ENCODE peak calls at places on chromosome 6, in six cellular contexts. One of them, this sample, is unnamed.

GRCh38 chr6:11919771-11920440 is 92.2 kb upstream of the HIVEP1 start:
- DNase-seq in H1: no peak
- DNase-seq in K562: peak
- DNase-seq in GM12878: no peak
- DNase-seq in GM12891: no peak
- DNase-seq in HepG2: no peak
- DNase-seq in this sample: no peak

GRCh38 chr6:104402572-104402971 is 457.1 kb downstream of the HACE1 start:
- DNase-seq in H1: no peak
- DNase-seq in K562: no peak
- DNase-seq in GM12878: no peak
- DNase-seq in GM12891: no peak
- DNase-seq in HepG2: no peak
- DNase-seq in this sample: no peak

GRCh38 chr6:159919011-159919511 is 28.3 kb downstream of the MAS1 start:
- DNase-seq in H1: no peak
- DNase-seq in K562: no peak
- DNase-seq in GM12878: no peak
- DNase-seq in GM12891: no peak
- DNase-seq in HepG2: no peak
- DNase-seq in this sample: no peak

GRCh38 chr6:147941143-147941542 is 401.5 kb upstream of the SASH1 start:
- DNase-seq in H1: no peak
- DNase-seq in K562: no peak
- DNase-seq in GM12878: no peak
- DNase-seq in GM12891: no peak
- DNase-seq in HepG2: no peak
- DNase-seq in this sample: no peak

GRCh38 chr6:20877008-20877937 is 343.0 kb downstream of the CDKAL1 start:
- DNase-seq in H1: no peak
- DNase-seq in K562: peak
- DNase-seq in GM12878: peak
- DNase-seq in GM12891: peak
- DNase-seq in HepG2: peak
- DNase-seq in this sample: peak

GRCh38 chr6:21350917-21351316 is 242.6 kb upstream of the SOX4 start:
- DNase-seq in H1: no peak
- DNase-seq in K562: no peak
- DNase-seq in GM12878: no peak
- DNase-seq in GM12891: no peak
- DNase-seq in HepG2: no peak
- DNase-seq in this sample: no peak

GRCh38 chr6:38264605-38265004 is 375.1 kb downstream of the BTBD9 start:
- DNase-seq in H1: no peak
- DNase-seq in K562: peak
- DNase-seq in GM12878: no peak
- DNase-seq in GM12891: no peak
- DNase-seq in HepG2: peak
- DNase-seq in this sample: no peak

GRCh38 chr6:129663531-129663930 is 46.4 kb downstream of the ARHGAP18 start:
- DNase-seq in H1: no peak
- DNase-seq in K562: no peak
- DNase-seq in GM12878: no peak
- DNase-seq in GM12891: no peak
- DNase-seq in HepG2: no peak
- DNase-seq in this sample: no peak

GRCh38 chr6:149806127-149806526 is 56.6 kb downstream of the PCMT1 start:
- DNase-seq in H1: no peak
- DNase-seq in K562: peak
- DNase-seq in GM12878: no peak
- DNase-seq in GM12891: no peak
- DNase-seq in HepG2: no peak
- DNase-seq in this sample: no peak

GRCh38 chr6:25991785-25992412 is 29.3 kb downstream of the TRIM38 start:
- DNase-seq in H1: peak
- DNase-seq in K562: peak
- DNase-seq in GM12878: peak
- DNase-seq in GM12891: peak
- DNase-seq in HepG2: peak
- DNase-seq in this sample: peak

GRCh38 chr6:4225207-4225872 is 90.0 kb upstream of the ECI2 start:
- DNase-seq in H1: no peak
- DNase-seq in K562: peak
- DNase-seq in GM12878: no peak
- DNase-seq in GM12891: no peak
- DNase-seq in HepG2: peak
- DNase-seq in this sample: no peak

GRCh38 chr6:27126815-27127537 is 120.5 kb upstream of the PRSS16 start:
- DNase-seq in H1: peak
- DNase-seq in K562: peak
- DNase-seq in GM12878: peak
- DNase-seq in GM12891: no peak
- DNase-seq in HepG2: peak
- DNase-seq in this sample: no peak

GRCh38 chr6:80643881-80644280 is 537.4 kb downstream of the BCKDHB start:
- DNase-seq in H1: no peak
- DNase-seq in K562: no peak
- DNase-seq in GM12878: no peak
- DNase-seq in GM12891: no peak
- DNase-seq in HepG2: no peak
- DNase-seq in this sample: no peak

GRCh38 chr6:117444600-117444999 is 18.9 kb upstream of the ROS1 start:
- DNase-seq in H1: no peak
- DNase-seq in K562: no peak
- DNase-seq in GM12878: no peak
- DNase-seq in GM12891: no peak
- DNase-seq in HepG2: no peak
- DNase-seq in this sample: no peak

GRCh38 chr6:44956426-44956825 is 371.7 kb upstream of the RUNX2 start:
- DNase-seq in H1: no peak
- DNase-seq in K562: no peak
- DNase-seq in GM12878: no peak
- DNase-seq in GM12891: no peak
- DNase-seq in HepG2: no peak
- DNase-seq in this sample: no peak

GRCh38 chr6:24982231-24982630 is 46.5 kb upstream of the RIPOR2 start:
- DNase-seq in H1: no peak
- DNase-seq in K562: no peak
- DNase-seq in GM12878: no peak
- DNase-seq in GM12891: no peak
- DNase-seq in HepG2: no peak
- DNase-seq in this sample: no peak

GRCh38 chr6:16669227-16669626 is 92.0 kb downstream of the ATXN1 start:
- DNase-seq in H1: no peak
- DNase-seq in K562: no peak
- DNase-seq in GM12878: no peak
- DNase-seq in GM12891: no peak
- DNase-seq in HepG2: peak
- DNase-seq in this sample: no peak

GRCh38 chr6:144768676-144769599 is 483.8 kb downstream of the UTRN start:
- DNase-seq in H1: no peak
- DNase-seq in K562: no peak
- DNase-seq in GM12878: no peak
- DNase-seq in GM12891: no peak
- DNase-seq in HepG2: no peak
- DNase-seq in this sample: no peak

GRCh38 chr6:43223175-43223574 is 6.1 kb downstream of the DNPH1 start:
- DNase-seq in H1: no peak
- DNase-seq in K562: no peak
- DNase-seq in GM12878: no peak
- DNase-seq in GM12891: no peak
- DNase-seq in HepG2: no peak
- DNase-seq in this sample: no peak

GRCh38 chr6:131792091-131792496 is 15.7 kb upstream of the ENPP1 start:
- DNase-seq in H1: no peak
- DNase-seq in K562: no peak
- DNase-seq in GM12878: no peak
- DNase-seq in GM12891: no peak
- DNase-seq in HepG2: peak
- DNase-seq in this sample: no peak

GRCh38 chr6:128406453-128406852 is 113.9 kb downstream of the PTPRK start:
- DNase-seq in H1: no peak
- DNase-seq in K562: no peak
- DNase-seq in GM12878: no peak
- DNase-seq in GM12891: no peak
- DNase-seq in HepG2: peak
- DNase-seq in this sample: no peak

GRCh38 chr6:2858678-2859324 is 17.1 kb upstream of the SERPINB1 start:
- DNase-seq in H1: no peak
- DNase-seq in K562: peak
- DNase-seq in GM12878: no peak
- DNase-seq in GM12891: no peak
- DNase-seq in HepG2: no peak
- DNase-seq in this sample: no peak

GRCh38 chr6:143205983-143206382 is 145.3 kb downstream of the AIG1 start:
- DNase-seq in H1: no peak
- DNase-seq in K562: no peak
- DNase-seq in GM12878: no peak
- DNase-seq in GM12891: no peak
- DNase-seq in HepG2: no peak
- DNase-seq in this sample: no peak

GRCh38 chr6:24273471-24273870 is 84.4 kb downstream of the DCDC2 start:
- DNase-seq in H1: no peak
- DNase-seq in K562: no peak
- DNase-seq in GM12878: no peak
- DNase-seq in GM12891: no peak
- DNase-seq in HepG2: no peak
- DNase-seq in this sample: no peak

GRCh38 chr6:70421509-70421908 is 8.2 kb downstream of the FAM135A start:
- DNase-seq in H1: no peak
- DNase-seq in K562: no peak
- DNase-seq in GM12878: no peak
- DNase-seq in GM12891: no peak
- DNase-seq in HepG2: no peak
- DNase-seq in this sample: no peak

GRCh38 chr6:127102299-127102698 is 16.2 kb upstream of the RSPO3 start:
- DNase-seq in H1: no peak
- DNase-seq in K562: no peak
- DNase-seq in GM12878: no peak
- DNase-seq in GM12891: no peak
- DNase-seq in HepG2: no peak
- DNase-seq in this sample: no peak

GRCh38 chr6:148432405-148433195 is 90.0 kb downstream of the SASH1 start:
- DNase-seq in H1: no peak
- DNase-seq in K562: no peak
- DNase-seq in GM12878: no peak
- DNase-seq in GM12891: no peak
- DNase-seq in HepG2: no peak
- DNase-seq in this sample: no peak

GRCh38 chr6:112203577-112204349 is 50.6 kb downstream of the LAMA4 start:
- DNase-seq in H1: no peak
- DNase-seq in K562: no peak
- DNase-seq in GM12878: no peak
- DNase-seq in GM12891: no peak
- DNase-seq in HepG2: peak
- DNase-seq in this sample: no peak
- TF ChIP-seq POLR2AphosphoS5 in H1: no peak
- TF ChIP-seq POLR2AphosphoS5 in K562: no peak
- TF ChIP-seq POLR2AphosphoS5 in GM12878: no peak
- TF ChIP-seq POLR2AphosphoS5 in GM12891: no peak
- TF ChIP-seq POLR2AphosphoS5 in HepG2: no peak
- TF ChIP-seq POLR2AphosphoS5 in this sample: no peak

GRCh38 chr6:136108591-136108990 is 141.5 kb downstream of the MTFR2 start:
- DNase-seq in H1: no peak
- DNase-seq in K562: no peak
- DNase-seq in GM12878: no peak
- DNase-seq in GM12891: no peak
- DNase-seq in HepG2: no peak
- DNase-seq in this sample: no peak

GRCh38 chr6:136103763-136104311 is 146.3 kb downstream of the MTFR2 start:
- DNase-seq in H1: peak
- DNase-seq in K562: no peak
- DNase-seq in GM12878: no peak
- DNase-seq in GM12891: no peak
- DNase-seq in HepG2: peak
- DNase-seq in this sample: no peak

GRCh38 chr6:136104556-136104955 is 145.6 kb downstream of the MTFR2 start:
- DNase-seq in H1: no peak
- DNase-seq in K562: no peak
- DNase-seq in GM12878: no peak
- DNase-seq in GM12891: no peak
- DNase-seq in HepG2: no peak
- DNase-seq in this sample: no peak

DNA sequence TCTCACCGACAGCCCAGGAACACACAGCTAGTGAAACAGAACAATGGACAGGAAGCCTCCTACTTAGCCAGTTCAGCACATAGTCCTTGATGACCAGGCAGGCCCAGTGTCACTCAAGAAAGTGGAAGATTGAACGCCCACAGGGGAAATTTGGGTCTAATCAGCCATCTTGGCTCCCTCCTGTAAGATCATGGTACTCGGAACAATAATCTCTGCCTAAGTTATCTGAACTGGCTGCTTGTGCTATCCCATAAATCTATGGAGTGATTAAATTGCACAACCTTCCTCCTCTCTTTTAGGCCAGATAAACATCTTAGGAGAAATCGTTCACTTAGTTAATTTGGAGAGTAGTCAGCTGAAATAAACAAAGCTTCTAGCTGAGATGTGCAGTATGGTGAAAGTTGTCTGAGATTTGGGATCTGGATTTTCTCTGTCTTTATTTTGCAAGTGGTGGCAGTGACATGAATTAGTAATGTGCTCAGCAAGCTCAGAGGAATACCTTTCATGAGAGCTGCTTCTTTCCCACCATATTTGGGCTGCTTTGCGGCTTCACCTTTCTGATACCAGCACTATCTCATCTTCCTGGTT is 146.9 kb downstream of the MTFR2 start:
- DNase-seq in H1: no peak
- DNase-seq in K562: no peak
- DNase-seq in GM12878: no peak
- DNase-seq in GM12891: no peak
- DNase-seq in HepG2: no peak
- DNase-seq in this sample: no peak
- TF ChIP-seq TAF1 in H1: no peak
- TF ChIP-seq TAF1 in K562: no peak
- TF ChIP-seq TAF1 in GM12878: no peak
- TF ChIP-seq TAF1 in GM12891: no peak
- TF ChIP-seq TAF1 in HepG2: no peak
- TF ChIP-seq TAF1 in this sample: no peak

GRCh38 chr6:109381747-109382575 is at the start of gene CD164:
- DNase-seq in H1: no peak
- DNase-seq in K562: peak
- DNase-seq in GM12878: peak
- DNase-seq in GM12891: peak
- DNase-seq in HepG2: peak
- DNase-seq in this sample: peak
- TF ChIP-seq POLR2A in H1: peak
- TF ChIP-seq POLR2A in K562: peak
- TF ChIP-seq POLR2A in GM12878: peak
- TF ChIP-seq POLR2A in GM12891: peak
- TF ChIP-seq POLR2A in HepG2: peak
- TF ChIP-seq POLR2A in this sample: peak

DNA sequence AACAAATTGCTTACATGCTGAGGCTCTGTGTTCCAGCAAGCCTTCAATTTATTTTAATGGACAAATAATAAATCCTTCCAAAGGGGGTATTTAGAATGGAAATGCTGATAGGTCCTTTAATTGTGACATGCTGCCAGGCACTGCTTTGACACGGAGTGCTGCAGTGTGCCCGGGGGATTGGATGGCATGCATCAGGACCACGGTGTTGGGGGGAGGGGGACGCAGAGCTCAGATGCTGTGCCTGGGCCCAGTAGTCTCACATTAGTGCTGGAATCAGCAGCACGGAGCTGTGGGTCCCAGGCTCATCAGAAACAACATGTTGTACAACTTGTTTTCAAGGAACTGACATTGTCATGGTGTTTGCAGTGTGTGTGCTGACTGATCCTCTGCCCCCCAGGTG is 200.0 kb downstream of the CD83 start:
- DNase-seq in H1: no peak
- DNase-seq in K562: no peak
- DNase-seq in GM12878: no peak
- DNase-seq in GM12891: no peak
- DNase-seq in HepG2: no peak
- DNase-seq in this sample: no peak
- TF ChIP-seq POLR2AphosphoS5 in H1: no peak
- TF ChIP-seq POLR2AphosphoS5 in K562: no peak
- TF ChIP-seq POLR2AphosphoS5 in GM12878: no peak
- TF ChIP-seq POLR2AphosphoS5 in GM12891: no peak
- TF ChIP-seq POLR2AphosphoS5 in HepG2: no peak
- TF ChIP-seq POLR2AphosphoS5 in this sample: no peak